ENCODE peak calls at places on chromosome 7, in four cellular contexts. One of them, this sample, is unnamed.

GRCh38 chr7:91657386-91658120 is 222.9 kb downstream of the MTERF1 start:
- DNase-seq in Daoy: peak; percentile 38
- DNase-seq in Panc1: no peak
- DNase-seq in HTR-8/SVneo: peak; percentile 10
- DNase-seq in this sample: no peak

GRCh38 chr7:70523626-70524351 is 608.2 kb upstream of the GALNT17 start:
- DNase-seq in Daoy: no peak
- DNase-seq in Panc1: no peak
- DNase-seq in HTR-8/SVneo: no peak
- DNase-seq in this sample: no peak

GRCh38 chr7:1044189-1045037 is at the start of gene GPR146:
- DNase-seq in Panc1: peak; percentile 35
- DNase-seq in HTR-8/SVneo: peak; percentile 100
- DNase-seq in Daoy: peak; percentile 99
- DNase-seq in this sample: peak; percentile 84

GRCh38 chr7:69654381-69654780 is 56.1 kb downstream of the AUTS2 start:
- DNase-seq in Daoy: no peak
- DNase-seq in Panc1: no peak
- DNase-seq in HTR-8/SVneo: no peak
- DNase-seq in this sample: no peak

GRCh38 chr7:77453531-77453930 is 37.4 kb upstream of the GSAP start:
- DNase-seq in Daoy: no peak
- DNase-seq in Panc1: no peak
- DNase-seq in HTR-8/SVneo: no peak
- DNase-seq in this sample: no peak

GRCh38 chr7:108875139-108875538 is 305.5 kb downstream of the DNAJB9 start:
- DNase-seq in HTR-8/SVneo: no peak
- DNase-seq in Panc1: no peak
- DNase-seq in Daoy: no peak
- DNase-seq in this sample: no peak

GRCh38 chr7:116041615-116042014 is 11.1 kb upstream of the TFEC start:
- DNase-seq in Panc1: no peak
- DNase-seq in Daoy: no peak
- DNase-seq in HTR-8/SVneo: no peak
- DNase-seq in this sample: no peak

GRCh38 chr7:66627876-66628360 is 763 bp upstream of the KCTD7 start:
- DNase-seq in Panc1: no peak
- DNase-seq in HTR-8/SVneo: no peak
- DNase-seq in Daoy: no peak
- DNase-seq in this sample: no peak

GRCh38 chr7:111413796-111414195 is 148.5 kb downstream of the IMMP2L start:
- DNase-seq in Daoy: no peak
- DNase-seq in Panc1: no peak
- DNase-seq in HTR-8/SVneo: no peak
- DNase-seq in this sample: peak; percentile 8

GRCh38 chr7:106774768-106775551 is 90.1 kb upstream of the PIK3CG start:
- DNase-seq in Panc1: no peak
- DNase-seq in Daoy: peak; percentile 28
- DNase-seq in HTR-8/SVneo: no peak
- DNase-seq in this sample: no peak

GRCh38 chr7:1757601-1758000 is 87.5 kb downstream of the ELFN1 start:
- DNase-seq in HTR-8/SVneo: no peak
- DNase-seq in Daoy: no peak
- DNase-seq in Panc1: no peak
- DNase-seq in this sample: no peak

GRCh38 chr7:120512701-120513100 is 239.7 kb downstream of the KCND2 start:
- DNase-seq in Panc1: no peak
- DNase-seq in HTR-8/SVneo: no peak
- DNase-seq in Daoy: no peak
- DNase-seq in this sample: no peak

GRCh38 chr7:115951547-115951946 is 79.0 kb downstream of the TFEC start:
- DNase-seq in Daoy: no peak
- DNase-seq in HTR-8/SVneo: no peak
- DNase-seq in Panc1: no peak
- DNase-seq in this sample: no peak

GRCh38 chr7:5532520-5533335 is 109.1 kb upstream of the TNRC18 start:
- DNase-seq in HTR-8/SVneo: no peak
- DNase-seq in Daoy: no peak
- DNase-seq in Panc1: no peak
- DNase-seq in this sample: no peak

GRCh38 chr7:28573059-28573553 is 160.8 kb downstream of the CREB5 start:
- DNase-seq in HTR-8/SVneo: no peak
- DNase-seq in Panc1: no peak
- DNase-seq in Daoy: peak; percentile 85
- DNase-seq in this sample: no peak

GRCh38 chr7:41148521-41148951 is 554.4 kb downstream of the INHBA start:
- DNase-seq in HTR-8/SVneo: peak; percentile 53
- DNase-seq in Panc1: peak; percentile 54
- DNase-seq in Daoy: peak; percentile 81
- DNase-seq in this sample: no peak

GRCh38 chr7:137801003-137801402 is 45.8 kb downstream of the DGKI start:
- DNase-seq in HTR-8/SVneo: no peak
- DNase-seq in Panc1: no peak
- DNase-seq in Daoy: peak; percentile 51
- DNase-seq in this sample: no peak

GRCh38 chr7:18511351-18511750 is 15.8 kb downstream of the HDAC9 start:
- DNase-seq in Panc1: no peak
- DNase-seq in HTR-8/SVneo: no peak
- DNase-seq in Daoy: peak; percentile 49
- DNase-seq in this sample: no peak

GRCh38 chr7:66930341-66930740 is 9.3 kb downstream of the TMEM248 start:
- DNase-seq in Panc1: no peak
- DNase-seq in HTR-8/SVneo: peak; percentile 15
- DNase-seq in Daoy: peak; percentile 37
- DNase-seq in this sample: peak; percentile 8